ENCODE peak calls at places on chromosomes 5 and 9, in seven cellular contexts. G, D, L, Q, R, I and T are unnamed samples.

GRCh38 chr5:34691326-34691725 is 35.2 kb downstream of the RAI14 start:
- DNase-seq in G (no peak), D (no peak), L (no peak), Q (no peak), R (no peak), I (no peak), T (no peak)

GRCh38 chr5:171647043-171647899 is 138.3 kb upstream of the SMIM23 start:
- DNase-seq in G (no peak), D (no peak), L (peak; percentile 45), Q (no peak), R (no peak), I (no peak), T (no peak)

GRCh38 chr5:38257236-38258036 is 923 bp upstream of the EGFLAM start:
- DNase-seq in G (no peak), D (no peak), L (no peak), Q (peak; percentile 15), R (no peak), I (no peak), T (no peak)

GRCh38 chr5:59506285-59506877 is 387.1 kb downstream of the PDE4D start:
- DNase-seq in G (no peak), D (no peak), L (no peak), Q (no peak), R (no peak), I (no peak), T (no peak)

GRCh38 chr9:109414125-109414785 is 83.9 kb downstream of the PTPN3 start:
- DNase-seq in G (no peak), D (no peak), L (no peak), Q (no peak), R (no peak), I (no peak), T (no peak)

GRCh38 chr9:90927496-90927895 is 125.9 kb downstream of the SYK start:
- DNase-seq in G (no peak), D (no peak), L (no peak), Q (no peak), R (no peak), I (no peak), T (no peak)

GRCh38 chr9:131478911-131479310 is 23.8 kb upstream of the POMT1 start:
- DNase-seq in G (no peak), D (no peak), L (no peak), Q (no peak), R (no peak), I (no peak), T (no peak)

GRCh38 chr5:96049398-96050272 is 88.0 kb upstream of the ELL2 start:
- DNase-seq in G (no peak), D (no peak), L (peak; percentile 27), Q (no peak), R (no peak), I (no peak), T (no peak)

GRCh38 chr9:114405294-114406034 is 17.7 kb upstream of the AKNA start:
- DNase-seq in G (peak; percentile 85), D (no peak), L (peak; percentile 78), Q (peak; percentile 71), R (peak; percentile 81), I (peak; percentile 78), T (peak; percentile 81)

GRCh38 chr5:73596705-73597328 is 29.2 kb upstream of the ARHGEF28 start:
- DNase-seq in G (peak; percentile 10), D (no peak), L (peak; percentile 78), Q (no peak), R (no peak), I (peak; percentile 27), T (peak; percentile 31)

GRCh38 chr9:11928871-11929321 is 764.3 kb upstream of the TYRP1 start:
- DNase-seq in G (no peak), D (no peak), L (no peak), Q (no peak), R (no peak), I (no peak), T (no peak)

GRCh38 chr5:173623296-173623771 is 6.9 kb upstream of the BOD1 start:
- DNase-seq in G (peak; percentile 63), D (no peak), L (no peak), Q (no peak), R (no peak), I (no peak), T (no peak)

GRCh38 chr5:5092149-5092548 is 48.0 kb upstream of the ADAMTS16 start:
- DNase-seq in G (no peak), D (no peak), L (no peak), Q (no peak), R (no peak), I (no peak), T (no peak)

GRCh38 chr9:81534138-81534865 is 155.0 kb downstream of the TLE1 start:
- DNase-seq in G (no peak), D (no peak), L (peak; percentile 41), Q (no peak), R (no peak), I (no peak), T (no peak)

GRCh38 chr5:133977858-133978257 is 9.4 kb upstream of the C5orf15 start:
- DNase-seq in G (no peak), D (no peak), L (no peak), Q (no peak), R (no peak), I (no peak), T (no peak)

GRCh38 chr5:147691134-147691533 is 91.4 kb downstream of the JAKMIP2 start:
- DNase-seq in G (no peak), D (no peak), L (no peak), Q (peak; percentile 49), R (no peak), I (no peak), T (no peak)

GRCh38 chr9:137369911-137370630 is 52.9 kb downstream of the EXD3 start:
- DNase-seq in G (no peak), D (no peak), L (no peak), Q (no peak), R (no peak), I (no peak), T (no peak)

GRCh38 chr5:180852510-180852909 is 8.6 kb downstream of the ZFP62 start:
- DNase-seq in G (no peak), D (no peak), L (no peak), Q (no peak), R (no peak), I (no peak), T (no peak)

GRCh38 chr5:180848878-180849277 is 12.2 kb downstream of the ZFP62 start:
- DNase-seq in G (no peak), D (no peak), L (peak; percentile 17), Q (no peak), R (no peak), I (peak; percentile 26), T (no peak)

GRCh38 chr5:180849827-180850226 is 11.2 kb downstream of the ZFP62 start:
- DNase-seq in G (no peak), D (no peak), L (no peak), Q (no peak), R (no peak), I (no peak), T (no peak)

GRCh38 chr5:180848265-180848664 is 12.8 kb downstream of the ZFP62 start:
- DNase-seq in G (no peak), D (no peak), L (no peak), Q (no peak), R (no peak), I (no peak), T (no peak)

DNA sequence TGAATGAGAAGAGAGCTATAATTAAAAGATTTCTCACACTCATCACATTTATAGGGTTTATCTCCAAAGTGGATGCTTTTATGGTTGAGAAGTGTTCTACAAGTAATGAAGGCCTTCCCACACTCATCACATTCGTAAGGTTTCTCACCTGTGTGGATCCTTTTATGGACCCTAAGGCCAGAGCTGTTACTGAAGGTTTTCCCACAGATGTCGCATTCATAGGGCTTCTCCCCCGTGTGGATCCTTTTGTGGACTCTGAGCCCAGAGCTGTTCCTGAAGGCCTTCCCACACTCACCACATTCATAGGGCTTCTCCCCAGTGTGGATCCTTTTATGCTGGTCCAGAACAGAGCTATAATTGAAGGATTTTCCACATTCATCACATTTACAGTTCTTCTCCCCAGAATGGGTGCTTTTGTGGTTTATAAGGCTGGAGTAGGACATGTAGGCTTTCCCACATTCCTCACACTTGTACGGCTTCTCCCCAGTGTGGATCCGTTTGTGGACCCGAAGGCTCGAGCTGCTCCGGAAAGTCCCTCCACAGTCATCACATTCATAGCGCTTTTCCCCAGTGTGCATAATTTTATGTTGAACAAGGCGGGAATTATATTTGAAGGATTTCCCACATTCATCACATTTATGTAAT is 10.5 kb downstream of the ZFP62 start:
- DNase-seq in G (no peak), D (no peak), L (peak; percentile 24), Q (no peak), R (no peak), I (no peak), T (no peak)
- H3K9me3 ChIP-seq in G (peaks cover 11% of the 10 kb centered on the region), D (no peaks in the 10 kb centered on the region), L (peaks cover 94% of the 10 kb centered on the region), Q (peaks cover 2% of the 10 kb centered on the region), R (peaks cover 32% of the 10 kb centered on the region), I (peaks cover 50% of the 10 kb centered on the region), T (no peaks in the 10 kb centered on the region)

DNA sequence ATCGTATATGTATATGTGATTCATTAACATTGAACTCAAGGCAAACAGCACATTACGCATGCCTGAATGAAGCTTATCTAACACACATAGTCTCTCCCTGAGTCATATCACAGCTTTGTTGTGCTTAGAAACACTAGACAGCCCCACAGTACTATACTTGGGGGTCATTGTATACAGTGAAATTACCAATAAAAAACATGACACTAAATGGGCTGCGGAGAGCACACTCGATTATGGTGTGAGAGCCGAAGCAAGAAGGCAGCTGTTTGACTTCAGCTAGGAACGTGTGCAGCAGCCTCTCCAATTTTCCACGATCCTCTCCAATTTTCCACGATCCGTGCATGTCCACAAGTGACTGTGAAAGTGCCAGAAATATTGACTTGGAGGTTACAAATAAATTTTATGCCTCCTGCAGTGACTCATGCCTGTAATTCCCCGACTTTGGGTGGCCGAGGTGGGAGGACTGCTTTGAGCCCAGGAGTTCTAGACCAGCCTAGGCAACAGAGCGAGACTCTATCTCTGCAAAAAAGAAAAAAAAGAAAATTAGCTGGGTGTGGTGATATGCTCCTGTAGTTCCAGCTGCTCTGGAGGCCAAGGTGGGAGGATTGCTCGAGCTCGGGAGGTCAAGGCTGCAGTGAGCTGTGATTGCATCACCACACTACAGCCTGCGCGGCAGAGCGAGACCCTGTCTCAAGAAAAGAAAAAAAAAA is 102.4 kb downstream of the DAPK1 start:
- DNase-seq in G (no peak), D (no peak), L (peak; percentile 67), Q (peak; percentile 74), R (no peak), I (no peak), T (no peak)
- H3K4me1 ChIP-seq in G (peaks cover 54% of the 10 kb centered on the region), D (peaks cover 18% of the 10 kb centered on the region), L (peaks cover 49% of the 10 kb centered on the region), Q (peaks cover 42% of the 10 kb centered on the region), R (peaks cover 55% of the 10 kb centered on the region), I (peaks cover 14% of the 10 kb centered on the region), T (peaks cover 17% of the 10 kb centered on the region)

GRCh38 chr5:93623153-93623552 is 40.1 kb downstream of the NR2F1 start:
- DNase-seq in G (no peak), D (no peak), L (no peak), Q (no peak), R (no peak), I (no peak), T (no peak)
- TF ChIP-seq EP300 in G (no peak), D (no peak), L (no peak), Q (no peak), R (no peak), I (no peak), T (no peak)

DNA sequence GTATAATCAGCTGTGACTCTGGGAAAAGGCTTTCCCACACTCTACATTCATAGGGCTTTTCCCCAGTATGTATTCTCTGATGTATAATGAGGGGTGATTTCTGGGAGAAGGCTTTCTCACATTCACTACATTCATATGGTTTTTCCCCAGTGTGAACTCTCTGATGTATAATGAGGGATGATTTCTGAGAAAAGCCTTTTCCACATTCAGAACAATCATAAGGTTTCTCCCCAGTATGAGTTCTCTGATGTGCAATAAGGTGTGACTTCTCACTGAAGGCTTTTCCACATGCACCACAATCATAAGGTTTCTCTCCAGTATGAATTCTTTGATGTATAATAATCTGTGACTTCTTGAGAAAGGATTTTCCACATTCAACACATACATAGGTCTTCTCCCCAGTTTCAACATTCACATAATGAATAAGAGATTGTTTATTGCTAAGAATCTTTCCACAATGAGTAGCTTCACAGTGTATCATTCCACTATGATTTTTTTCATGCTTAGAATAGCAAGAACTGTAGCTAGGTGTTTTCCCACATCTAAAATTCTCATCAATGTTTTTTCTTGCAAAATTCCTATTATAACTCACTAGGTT is 26.7 kb upstream of the ZNF300 start:
- DNase-seq in G (no peak), D (no peak), L (no peak), Q (no peak), R (no peak), I (no peak), T (no peak)
- H3K9me3 ChIP-seq in G (peaks cover 69% of the 10 kb centered on the region), D (peaks cover 61% of the 10 kb centered on the region), L (peaks cover 74% of the 10 kb centered on the region), Q (peaks cover 17% of the 10 kb centered on the region), R (peaks cover 100% of the 10 kb centered on the region), I (peaks cover 26% of the 10 kb centered on the region), T (peaks cover 17% of the 10 kb centered on the region)